ENCODE peak calls at places on chromosome 14, in seven cellular contexts. H is breast epithelium, Q is esophagus squamous epithelium, C is suprapubic skin, G is IMR-90, X is sigmoid colon, Y is ovary. R is an unnamed sample. For H3K27me3, the result is how much of the 10 kb centered on the place peaks cover.

GRCh38 chr14:96271421-96271762 is 15.4 kb downstream of the BDKRB1 start:
- DNase-seq in X (no peak), H (no peak), C (no peak), Q (no peak), G (no peak), Y (no peak), R (no peak)

GRCh38 chr14:39097159-39097558 is 5.9 kb downstream of the SEC23A start:
- DNase-seq in C (no peak), Q (no peak), Y (no peak), H (no peak), G (peak), X (no peak), R (no peak)

GRCh38 chr14:26775765-26776577 is 178.1 kb upstream of the NOVA1 start:
- DNase-seq in Y (no peak), H (no peak), G (peak), X (no peak), C (no peak), Q (no peak), R (no peak)

GRCh38 chr14:38629412-38629811 is 373.5 kb upstream of the CLEC14A start:
- DNase-seq in C (no peak), G (no peak), Q (no peak), H (no peak), Y (no peak), X (no peak), R (no peak)

GRCh38 chr14:52960627-52961026 is 9.8 kb upstream of the FERMT2 start:
- DNase-seq in G (no peak), Y (no peak), Q (no peak), C (no peak), H (no peak), X (no peak), R (peak)

GRCh38 chr14:53152627-53152908 is 555 bp downstream of the DDHD1 start:
- DNase-seq in H (no peak), Q (peak), X (no peak), G (no peak), Y (no peak), C (no peak), R (no peak)

GRCh38 chr14:67562025-67562775 is 29.1 kb downstream of the PLEKHH1 start:
- DNase-seq in Y (no peak), C (no peak), X (peak), H (no peak), G (no peak), Q (no peak), R (no peak)

GRCh38 chr14:42316746-42317145 is 710.1 kb downstream of the LRFN5 start:
- DNase-seq in G (no peak), Y (no peak), X (no peak), Q (no peak), H (no peak), C (no peak), R (no peak)

GRCh38 chr14:99564903-99565259 is 39.1 kb downstream of the CCDC85C start:
- DNase-seq in G (no peak), X (no peak), C (no peak), Y (no peak), Q (no peak), H (no peak), R (no peak)

GRCh38 chr14:50520947-50521815 is 11.2 kb downstream of the MAP4K5 start:
- DNase-seq in X (no peak), Q (no peak), C (no peak), Y (no peak), G (peak), H (no peak), R (no peak)

GRCh38 chr14:23030936-23031335 is 3.8 kb downstream of the PSMB5 start:
- DNase-seq in X (no peak), C (no peak), H (no peak), G (peak), Y (no peak), Q (no peak), R (no peak)

GRCh38 chr14:58491593-58491992 is 64.1 kb downstream of the KIAA0586 start:
- DNase-seq in Y (no peak), G (peak), X (no peak), H (no peak), Q (no peak), C (no peak), R (no peak)

GRCh38 chr14:76277586-76278130 is 98.3 kb upstream of the ESRRB start:
- DNase-seq in C (no peak), H (no peak), X (peak), G (no peak), Q (no peak), Y (no peak), R (no peak)

GRCh38 chr14:59126714-59127436 is 61.6 kb upstream of the DAAM1 start:
- DNase-seq in Y (no peak), H (no peak), G (peak), C (no peak), X (no peak), Q (no peak), R (peak)

DNA sequence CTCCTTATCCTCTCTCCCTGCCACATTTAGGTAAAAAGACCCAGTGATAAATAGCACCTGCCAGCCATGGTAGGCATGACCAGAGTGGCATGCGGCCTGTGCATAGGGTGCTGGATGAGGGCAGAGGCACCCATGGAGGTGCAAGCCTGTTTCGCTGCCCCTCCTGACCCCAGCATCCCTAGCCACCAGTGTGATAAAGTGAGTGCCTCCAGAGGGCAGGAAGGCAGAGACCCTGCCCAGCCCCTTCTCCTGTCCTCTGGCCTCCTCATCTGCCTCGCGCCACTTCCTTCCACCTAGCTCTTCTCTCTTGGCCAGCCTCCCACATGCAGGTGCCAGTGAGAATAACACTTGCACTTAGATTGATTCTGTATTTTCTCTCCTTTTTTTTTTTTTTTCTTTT is 108.3 kb upstream of the FUT8 start:
- DNase-seq in C (no peak), Y (no peak), G (no peak), Q (no peak), H (no peak), X (no peak), R (no peak)
- TF ChIP-seq POLR2A in C (no peak), Y (no peak), G (no peak), Q (no peak), H (no peak), X (no peak), R (no peak)

GRCh38 chr14:79037593-79037992 is 867.4 kb downstream of the NRXN3 start:
- DNase-seq in Q (no peak), H (no peak), Y (no peak), G (no peak), C (no peak), X (no peak), R (no peak)
- H3K27me3 ChIP-seq in Q (under half), H (under half), Y (under half), G (under half), C (under half), X (under half), R (under half)

GRCh38 chr14:45149602-45150001 is 13.9 kb downstream of the FANCM start:
- DNase-seq in C (no peak), G (no peak), X (no peak), Y (no peak), Q (no peak), H (no peak), R (no peak)
- TF ChIP-seq POLR2A in C (no peak), G (no peak), X (no peak), Y (no peak), Q (no peak), H (no peak), R (no peak)

GRCh38 chr14:92339426-92339825 is 16.5 kb downstream of the SLC24A4 start:
- DNase-seq in G (no peak), Q (no peak), X (no peak), C (no peak), H (no peak), Y (no peak), R (no peak)
- H3K27me3 ChIP-seq in G (under half), Q (under half), X (under half), C (under half), H (under half), Y (under half), R (under half)